ENCODE peak calls at places on chromosome 5, in ten cellular contexts. D is NCI-H510A treated with DMSO at 0.1 percent for 48 hours, V is ureter, B is ELF-1, P is bronchial epithelial cell, A is amniotic stem cell, R is activated T-cell treated with anti-CD3 and anti-CD28 coated beads for 1 hour, H is T-helper 9 cell, T is cardiac fibroblast, I is D341Med. N is an unnamed sample.

GRCh38 chr5:95857185-95857945 is 34.8 kb upstream of the GLRX start:
- DNase-seq in D (no peak), V (peak; percentile 63), B (peak; percentile 55), P (no peak), A (no peak), R (no peak), H (no peak), T (peak; percentile 90), I (no peak), N (peak; percentile 89)

GRCh38 chr5:89377752-89378455 is 494.9 kb upstream of the MEF2C start:
- DNase-seq in D (peak; percentile 21), V (no peak), B (no peak), P (peak; percentile 19), A (no peak), R (no peak), H (no peak), T (peak; percentile 12), I (no peak), N (no peak)

GRCh38 chr5:74616236-74617146 is 24.0 kb downstream of the ENC1 start:
- DNase-seq in D (no peak), V (no peak), B (no peak), P (no peak), A (no peak), R (no peak), H (no peak), T (no peak), I (no peak), N (no peak)

GRCh38 chr5:67092447-67093023 is 104.1 kb downstream of the CD180 start:
- DNase-seq in D (peak; percentile 30), V (no peak), B (peak; percentile 14), P (peak; percentile 48), A (no peak), R (no peak), H (no peak), T (peak; percentile 30), I (no peak), N (no peak)

GRCh38 chr5:167030500-167031120 is 1260.8 kb upstream of the WWC1 start:
- DNase-seq in D (no peak), V (no peak), B (peak; percentile 75), P (no peak), A (no peak), R (no peak), H (no peak), T (no peak), I (peak; percentile 38), N (no peak)

GRCh38 chr5:74200560-74200959 is 440.0 kb downstream of the ENC1 start:
- DNase-seq in D (no peak), V (no peak), B (no peak), P (no peak), A (no peak), R (no peak), H (no peak), T (no peak), I (no peak), N (no peak)

GRCh38 chr5:38666668-38667498 is 110.4 kb upstream of the LIFR start:
- DNase-seq in D (peak; percentile 69), V (peak; percentile 55), B (peak; percentile 49), P (peak; percentile 21), A (no peak), R (no peak), H (no peak), T (peak; percentile 76), I (peak; percentile 39), N (peak; percentile 50)

GRCh38 chr5:96577909-96578308 is 84.3 kb upstream of the CAST start:
- DNase-seq in D (no peak), V (no peak), B (no peak), P (peak; percentile 58), A (no peak), R (no peak), H (no peak), T (peak; percentile 61), I (no peak), N (no peak)

N was measured in Right ventricle myocardium superior.